ENCODE peak calls at places on chromosomes 11 and 22, in six cellular contexts. M, W, E, F, N and O are unnamed samples.

GRCh38 chr11:2775626-2776350 is 76.0 kb upstream of the KCNQ1OT1 start:
- DNase-seq in M (no peak), W (peak; percentile 26), E (peak; percentile 51), F (no peak), N (no peak), O (no peak)

GRCh38 chr11:8321876-8322275 is 58.2 kb upstream of the LMO1 start:
- DNase-seq in M (no peak), W (no peak), E (peak; percentile 30), F (no peak), N (no peak), O (no peak)

GRCh38 chr11:66311470-66311964 is 5.3 kb downstream of the CD248 start:
- DNase-seq in M (no peak), W (no peak), E (no peak), F (no peak), N (no peak), O (no peak)

GRCh38 chr11:128904872-128905344 is 13.8 kb downstream of the KCNJ5 start:
- DNase-seq in M (peak; percentile 32), W (no peak), E (no peak), F (peak; percentile 50), N (no peak), O (no peak)

GRCh38 chr11:58963551-58964075 is 24.3 kb downstream of the GLYATL1 start:
- DNase-seq in M (peak; percentile 51), W (no peak), E (no peak), F (no peak), N (peak; percentile 54), O (peak; percentile 26)

GRCh38 chr11:70326365-70326803 is 55.9 kb downstream of the PPFIA1 start:
- DNase-seq in M (peak; percentile 77), W (no peak), E (no peak), F (no peak), N (peak; percentile 90), O (no peak)

GRCh38 chr11:119317592-119318239 is 786 bp upstream of the MCAM start:
- DNase-seq in M (no peak), W (no peak), E (no peak), F (no peak), N (peak; percentile 27), O (no peak)

GRCh38 chr11:43942651-43943356 is 367 bp downstream of the C11orf96 start:
- DNase-seq in M (peak; percentile 68), W (no peak), E (no peak), F (peak; percentile 28), N (peak; percentile 57), O (no peak)

GRCh38 chr11:116192509-116193206 is 580.1 kb downstream of the BUD13 start:
- DNase-seq in M (no peak), W (no peak), E (no peak), F (no peak), N (no peak), O (no peak)

GRCh38 chr11:102317099-102317767 is at the start of gene BIRC3:
- DNase-seq in M (peak; percentile 90), W (peak; percentile 92), E (peak; percentile 88), F (peak; percentile 72), N (peak; percentile 83), O (peak; percentile 78)

DNA sequence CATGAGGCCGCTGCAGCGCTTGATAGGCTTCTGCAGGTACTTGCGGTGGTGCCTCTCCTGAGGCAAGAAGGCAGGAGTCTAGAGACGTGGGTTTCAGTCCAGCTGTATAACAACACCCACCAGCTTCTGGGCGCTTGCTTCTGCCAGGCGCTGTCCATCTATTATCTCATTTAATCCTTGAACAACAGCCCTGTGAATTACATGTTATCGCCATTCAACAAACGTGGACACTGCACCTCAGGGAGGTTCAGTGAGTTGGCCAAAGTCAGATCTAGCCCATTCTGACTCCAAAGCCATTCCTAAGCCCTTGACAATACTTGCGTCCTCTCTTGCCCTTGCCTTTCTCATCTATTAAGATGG is 436 bp upstream of the FAM181B start:
- DNase-seq in M (no peak), W (no peak), E (no peak), F (no peak), N (no peak), O (no peak)
- H3K4me3 ChIP-seq in M (peak overlapping the region; percentile 54), W (no peak overlapping the region), E (peak overlapping the region; percentile 43), F (peak overlapping the region; percentile 52), N (no peak overlapping the region), O (no peak overlapping the region)

GRCh38 chr11:5808500-5809121 is at the start of gene OR52N2:
- DNase-seq in M (peak; percentile 83), W (peak; percentile 75), E (no peak), F (peak; percentile 20), N (peak; percentile 82), O (peak; percentile 47)
- TF ChIP-seq CTCF in M (peak; percentile 82), W (peak; percentile 91), E (peak; percentile 78), F (peak; percentile 88), N (peak; percentile 83), O (peak; percentile 78)

GRCh38 chr11:11208994-11209393 is 144.1 kb downstream of the CSNK2A3 start:
- DNase-seq in M (no peak), W (no peak), E (no peak), F (no peak), N (no peak), O (no peak)

GRCh38 chr11:11207428-11207827 is 145.6 kb downstream of the CSNK2A3 start:
- DNase-seq in M (no peak), W (no peak), E (no peak), F (no peak), N (no peak), O (no peak)

GRCh38 chr11:11211888-11212287 is 141.2 kb downstream of the CSNK2A3 start:
- DNase-seq in M (no peak), W (no peak), E (no peak), F (no peak), N (no peak), O (no peak)

GRCh38 chr11:11211186-11211585 is 141.9 kb downstream of the CSNK2A3 start:
- DNase-seq in M (no peak), W (no peak), E (no peak), F (no peak), N (no peak), O (no peak)

GRCh38 chr11:11209967-11210366 is 143.1 kb downstream of the CSNK2A3 start:
- DNase-seq in M (no peak), W (no peak), E (no peak), F (no peak), N (no peak), O (no peak)
- H3K4me3 ChIP-seq in M (no peak overlapping the region), W (no peak overlapping the region), E (no peak overlapping the region), F (no peak overlapping the region), N (no peak overlapping the region), O (no peak overlapping the region)

GRCh38 chr22:22395230-22395629 is 113.3 kb downstream of the ZNF280B start:
- DNase-seq in M (no peak), W (no peak), E (no peak), F (no peak), N (no peak), O (no peak)

GRCh38 chr22:22396741-22397291 is 111.7 kb downstream of the ZNF280B start:
- DNase-seq in M (no peak), W (no peak), E (no peak), F (no peak), N (no peak), O (no peak)

GRCh38 chr22:22397875-22398524 is 110.5 kb downstream of the ZNF280B start:
- DNase-seq in M (no peak), W (no peak), E (no peak), F (no peak), N (no peak), O (no peak)

GRCh38 chr22:22398530-22399327 is 109.8 kb downstream of the ZNF280B start:
- DNase-seq in M (no peak), W (no peak), E (no peak), F (no peak), N (no peak), O (no peak)

GRCh38 chr22:22397292-22397870 is 111.2 kb downstream of the ZNF280B start:
- DNase-seq in M (peak; percentile 44), W (no peak), E (no peak), F (peak; percentile 37), N (peak; percentile 56), O (no peak)
- TF ChIP-seq CTCF in M (no peak), W (no peak), E (no peak), F (peak; percentile 9), N (no peak), O (no peak)

DNA sequence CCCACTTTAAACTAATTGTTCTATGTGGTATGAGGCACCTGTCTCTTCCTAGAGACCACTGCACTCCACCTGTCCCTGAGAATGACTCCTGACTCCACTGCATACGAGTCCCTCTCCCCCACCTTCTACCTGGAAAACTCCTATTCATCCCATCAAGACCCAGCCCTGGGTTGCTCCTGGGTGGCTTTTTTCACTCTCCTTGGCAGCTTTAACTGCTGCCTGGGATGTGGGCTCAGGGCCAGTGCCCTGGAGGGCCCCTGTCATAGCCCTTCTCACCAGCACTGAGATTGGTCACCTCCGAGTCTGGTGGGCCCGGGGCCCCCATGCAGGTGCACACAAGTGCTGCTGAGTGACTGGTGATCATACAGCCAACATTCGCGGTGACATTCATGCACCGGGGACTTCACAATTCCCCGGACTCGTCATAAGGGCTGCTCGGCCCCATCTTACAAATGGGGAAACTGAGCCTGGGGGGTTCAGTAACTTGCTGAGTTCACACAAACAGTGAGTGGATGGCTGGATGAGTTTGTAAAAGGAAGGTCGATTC is 25.9 kb upstream of the TOLLIP start:
- DNase-seq in M (no peak), W (no peak), E (no peak), F (no peak), N (no peak), O (no peak)
- H3K4me3 ChIP-seq in M (peak overlapping the region; percentile 63), W (peak overlapping the region; percentile 44), E (peak overlapping the region; percentile 27), F (peak overlapping the region; percentile 58), N (no peak overlapping the region), O (no peak overlapping the region)

GRCh38 chr11:46321757-46322156 is 25.5 kb upstream of the DGKZ start:
- DNase-seq in M (peak; percentile 56), W (no peak), E (no peak), F (no peak), N (no peak), O (no peak)
- TF ChIP-seq CTCF in M (no peak), W (no peak), E (no peak), F (no peak), N (no peak), O (no peak)

GRCh38 chr11:61919841-61920631 is 2.7 kb upstream of the RAB3IL1 start:
- DNase-seq in M (no peak), W (no peak), E (peak; percentile 61), F (peak; percentile 50), N (no peak), O (no peak)

GRCh38 chr11:61918251-61919112 is 1.1 kb upstream of the RAB3IL1 start:
- DNase-seq in M (peak; percentile 43), W (no peak), E (no peak), F (no peak), N (peak; percentile 61), O (no peak)

GRCh38 chr11:61917043-61917356 is 366 bp downstream of the RAB3IL1 start:
- DNase-seq in M (peak; percentile 13), W (no peak), E (peak; percentile 60), F (no peak), N (no peak), O (no peak)

GRCh38 chr11:61919113-61919840 is 1.9 kb upstream of the RAB3IL1 start:
- DNase-seq in M (no peak), W (no peak), E (no peak), F (no peak), N (no peak), O (no peak)

GRCh38 chr11:61917357-61918109 is at the start of gene RAB3IL1:
- DNase-seq in M (peak; percentile 76), W (no peak), E (no peak), F (peak; percentile 66), N (peak; percentile 67), O (peak; percentile 19)
- H3K4me3 ChIP-seq in M (peak within 1 kb of the TSS; percentile 71), W (peak within 1 kb of the TSS; percentile 52), E (peak within 1 kb of the TSS; percentile 55), F (peak within 1 kb of the TSS; percentile 63), N (peak within 1 kb of the TSS; percentile 62), O (peak within 1 kb of the TSS; percentile 58)

GRCh38 chr11:6594142-6594768 is 9.2 kb downstream of the RRP8 start:
- DNase-seq in M (no peak), W (no peak), E (no peak), F (no peak), N (peak; percentile 14), O (no peak)
- TF ChIP-seq CTCF in M (no peak), W (no peak), E (no peak), F (no peak), N (no peak), O (no peak)